ENCODE peak calls at places on chromosomes 4 and X, in eight cellular contexts. L is amniotic stem cell; V is activated CD4-positive, CD25-positive, alpha-beta regulatory T cell treated with anti-CD3 and anti-CD28 coated beads, Interleukin-2, amount 50 U/mL, for 72 hours; F is islet precursor cell; D is amniotic epithelial cell; G is GM12891; T is left ventricle myocardium inferior; M is ecto neural progenitor cell. J is an unnamed sample.
A peak's percentile ranks its signal among the peaks of the same experiment; 100 is the strongest.

GRCh38 chr4:1940566-1940965 is 68.2 kb downstream of the NELFA start:
- DNase-seq in L (no peak), F (no peak), M (no peak), T (no peak), D (no peak), V (no peak), G (no peak), J (no peak)

GRCh38 chrX:3468031-3468430 is 121.6 kb upstream of the MXRA5 start:
- DNase-seq in D (no peak), G (no peak), L (no peak), F (no peak), T (no peak), V (no peak), M (no peak), J (no peak)

GRCh38 chrX:11770320-11770719 is 12.3 kb downstream of the MSL3 start:
- DNase-seq in M (no peak), F (no peak), D (peak; percentile 39), G (no peak), T (no peak), V (no peak), L (no peak), J (no peak)

GRCh38 chr4:78809928-78810835 is 34.0 kb downstream of the BMP2K start:
- DNase-seq in D (no peak), V (no peak), M (no peak), T (no peak), F (peak; percentile 56), L (no peak), G (no peak), J (no peak)

GRCh38 chrX:53089224-53089842 is 4.6 kb upstream of the KANTR start:
- DNase-seq in V (no peak), D (peak; percentile 66), T (peak; percentile 29), G (no peak), M (no peak), L (peak; percentile 16), F (no peak), J (no peak)

GRCh38 chr4:78984593-78984992 is 45.4 kb upstream of the PAQR3 start:
- DNase-seq in M (no peak), D (no peak), F (no peak), G (no peak), L (no peak), T (no peak), V (no peak), J (no peak)

GRCh38 chr4:62269918-62270317 is 1069.8 kb downstream of the ADGRL3 start:
- DNase-seq in F (no peak), L (no peak), M (no peak), T (no peak), V (no peak), D (no peak), G (no peak), J (no peak)

GRCh38 chrX:154333837-154334271 is 38.3 kb downstream of the TKTL1 start:
- DNase-seq in G (no peak), L (no peak), T (no peak), V (no peak), M (no peak), D (no peak), F (no peak), J (no peak)

GRCh38 chrX:108025954-108026616 is 18.8 kb upstream of the VSIG1 start:
- DNase-seq in M (no peak), G (no peak), V (no peak), D (no peak), F (no peak), T (no peak), L (no peak), J (no peak)